ENCODE peak calls at places on chromosomes 1 and 21, in ten cellular contexts. S is lung, V is BE2C, N is cardiac muscle cell, B is body of pancreas, Z is NT2/D1, F is adipocyte, T is heart left ventricle, A is PC-3, H is breast epithelium. O is an unnamed sample. For H3K4me1, the result is how much of the 10 kb centered on the place peaks cover.

GRCh38 chr1:78070758-78071157 is 25.0 kb downstream of the GIPC2 start:
- DNase-seq in V (no peak), Z (no peak), F (peak), T (no peak), S (no peak), B (no peak), N (peak), H (no peak), A (peak), O (no peak)

GRCh38 chr1:227741166-227741870 is 6.1 kb downstream of the SNAP47 start:
- DNase-seq in A (no peak), H (no peak), T (no peak), Z (no peak), F (no peak), N (no peak), S (no peak), V (no peak), B (no peak), O (no peak)

GRCh38 chr1:117735045-117735992 is 129.5 kb downstream of the TENT5C start:
- DNase-seq in B (peak), F (peak), Z (no peak), S (no peak), V (no peak), N (peak), T (no peak), A (peak), H (no peak), O (no peak)

GRCh38 chr1:78687914-78688313 is 38.3 kb downstream of the IFI44 start:
- DNase-seq in T (no peak), N (no peak), H (no peak), A (peak), Z (no peak), F (peak), B (no peak), S (no peak), V (no peak), O (no peak)

GRCh38 chr1:91924146-91924545 is 25.1 kb upstream of the BRDT start:
- DNase-seq in S (no peak), N (peak), A (peak), V (no peak), Z (no peak), H (no peak), B (no peak), F (peak), T (no peak), O (no peak)

GRCh38 chr21:38982096-38982495 is 176.4 kb downstream of the ETS2 start:
- DNase-seq in H (no peak), V (no peak), S (no peak), A (no peak), T (no peak), F (no peak), Z (peak), B (no peak), N (peak), O (no peak)

GRCh38 chr1:9861371-9861770 is 37.6 kb upstream of the CLSTN1 start:
- DNase-seq in V (peak), H (no peak), A (no peak), B (no peak), T (no peak), Z (no peak), N (no peak), F (no peak), S (no peak), O (peak)

GRCh38 chr1:200437556-200438203 is 27.8 kb upstream of the ZNF281 start:
- DNase-seq in N (no peak), Z (no peak), F (peak), H (no peak), A (peak), S (no peak), V (no peak), B (no peak), T (no peak), O (no peak)

GRCh38 chr1:61290525-61290924 is 208.2 kb downstream of the NFIA start:
- DNase-seq in T (no peak), F (no peak), B (no peak), Z (no peak), A (no peak), V (no peak), S (no peak), H (no peak), N (no peak), O (no peak)

GRCh38 chr1:181166377-181167196 is 78.1 kb downstream of the IER5 start:
- DNase-seq in V (peak), N (peak), F (peak), A (peak), T (no peak), B (peak), S (peak), H (peak), Z (peak), O (peak)

GRCh38 chr1:205772607-205773032 is 2.7 kb downstream of the RAB29 start:
- DNase-seq in T (no peak), H (no peak), V (no peak), Z (no peak), F (no peak), S (no peak), B (no peak), N (no peak), A (no peak), O (no peak)

GRCh38 chr1:54569339-54569738 is 21.3 kb downstream of the ACOT11 start:
- DNase-seq in T (peak), Z (no peak), A (peak), F (peak), S (no peak), V (no peak), H (no peak), N (peak), B (no peak), O (no peak)

GRCh38 chr1:6591222-6591621 is 11.4 kb downstream of the ZBTB48 start:
- DNase-seq in F (no peak), Z (no peak), N (no peak), V (no peak), S (no peak), B (no peak), H (no peak), A (no peak), T (no peak), O (peak)
- H3K4me1 ChIP-seq in F (under half), Z (under half), N (under half), V (under half), S (under half), B (under half), H (under half), A (under half), T (under half), O (half or more)

GRCh38 chr1:12617901-12618660 is at the start of gene DHRS3:
- DNase-seq in T (peak), F (peak), V (no peak), N (peak), A (peak), H (peak), S (peak), Z (no peak), B (peak), O (peak)
- H3K4me1 ChIP-seq in T (under half), F (under half), V (under half), N (under half), A (under half), H (under half), S (under half), Z (under half), B (half or more), O (under half)

DNA sequence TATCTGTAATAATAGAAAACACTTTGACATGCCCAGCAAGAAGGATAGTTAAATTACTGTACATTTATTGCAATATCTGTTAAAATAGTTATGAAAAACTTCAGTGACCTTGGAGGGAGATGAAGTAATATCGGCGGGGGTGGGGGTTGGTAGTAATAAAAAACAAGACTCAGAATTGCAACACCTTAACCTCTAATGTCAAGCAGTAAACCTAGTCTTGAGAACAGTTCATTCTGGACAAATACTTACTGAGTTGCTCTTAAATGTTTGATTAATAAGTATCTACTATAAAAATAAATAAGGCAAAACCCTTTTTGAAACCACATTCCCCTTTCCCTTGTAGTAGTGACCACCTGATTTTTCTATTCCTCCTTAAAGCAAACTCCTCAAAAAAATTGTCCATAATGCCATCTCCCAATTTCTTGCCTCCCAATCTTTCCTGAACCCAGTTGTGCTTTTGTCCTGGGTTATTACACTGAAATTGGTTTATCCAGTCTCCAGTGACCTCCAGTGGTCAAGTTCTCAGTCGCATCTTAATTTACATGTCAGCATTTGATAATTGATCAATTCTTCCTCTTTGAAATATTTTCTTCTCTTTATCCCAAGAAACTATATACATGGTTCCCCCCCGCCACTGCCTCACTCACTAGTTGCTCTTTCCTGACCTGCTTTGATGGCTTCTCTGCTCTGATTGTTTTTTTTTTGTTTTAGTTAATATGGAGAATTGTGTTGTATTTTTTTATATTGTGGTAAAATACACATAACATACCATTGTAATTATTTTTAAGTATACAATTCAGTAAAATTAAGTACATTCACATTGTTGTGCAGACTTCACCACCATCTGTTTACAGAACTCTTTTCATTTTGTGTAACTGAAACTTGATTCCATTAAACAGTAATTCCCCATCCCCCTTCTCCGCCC is 36.8 kb downstream of the RAP1A start:
- DNase-seq in H (no peak), B (peak), N (peak), T (no peak), A (peak), S (no peak), V (peak), F (peak), Z (peak), O (no peak)
- H3K4me1 ChIP-seq in H (under half), B (under half), N (under half), T (under half), A (under half), S (under half), V (under half), F (under half), Z (under half), O (under half)

GRCh38 chr1:208333676-208334075 is 89.5 kb upstream of the PLXNA2 start:
- DNase-seq in A (peak), Z (no peak), F (no peak), B (no peak), N (no peak), T (no peak), S (no peak), H (no peak), V (no peak), O (no peak)

GRCh38 chr1:208332036-208332773 is 88.0 kb upstream of the PLXNA2 start:
- DNase-seq in N (no peak), V (no peak), S (no peak), Z (no peak), F (no peak), T (no peak), A (no peak), H (no peak), B (no peak), O (no peak)

GRCh38 chr1:208336136-208336535 is 92.0 kb upstream of the PLXNA2 start:
- DNase-seq in F (no peak), V (no peak), A (no peak), T (no peak), Z (no peak), B (no peak), H (no peak), N (no peak), S (no peak), O (no peak)

GRCh38 chr1:208332774-208333126 is 88.6 kb upstream of the PLXNA2 start:
- DNase-seq in F (no peak), B (no peak), V (no peak), N (no peak), T (no peak), Z (no peak), A (no peak), H (no peak), S (no peak), O (no peak)

GRCh38 chr1:208335386-208335785 is 91.2 kb upstream of the PLXNA2 start:
- DNase-seq in A (no peak), S (no peak), H (no peak), F (no peak), N (no peak), V (no peak), Z (no peak), B (no peak), T (no peak), O (no peak)
- H3K4me1 ChIP-seq in A (under half), S (under half), H (under half), F (under half), N (under half), V (under half), Z (under half), B (under half), T (under half), O (under half)

DNA sequence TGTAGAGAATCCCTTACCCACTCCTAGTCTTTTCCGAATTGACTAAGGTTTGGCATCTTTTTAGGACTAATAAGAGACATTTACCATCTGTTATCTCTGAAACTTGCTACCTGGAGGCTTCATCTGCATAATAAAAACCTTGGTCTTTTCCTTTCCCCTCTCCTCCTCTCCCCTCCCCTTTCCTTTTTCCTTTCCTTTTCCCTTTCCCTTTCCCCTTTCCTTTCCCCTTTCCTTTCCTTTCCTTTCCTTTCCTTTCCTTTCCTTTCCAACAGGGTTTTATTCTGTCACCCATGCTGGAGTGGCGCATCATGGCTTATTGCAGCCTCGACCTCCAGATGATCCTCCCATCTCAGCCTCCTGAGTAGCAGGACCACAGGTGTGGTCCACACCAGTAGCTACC is 195.7 kb downstream of the RYR2 start:
- DNase-seq in F (no peak), B (no peak), S (no peak), T (no peak), N (no peak), Z (no peak), A (no peak), V (no peak), H (no peak), O (no peak)
- H3K4me1 ChIP-seq in F (under half), B (under half), S (under half), T (under half), N (under half), Z (under half), A (under half), V (under half), H (under half), O (under half)

DNA sequence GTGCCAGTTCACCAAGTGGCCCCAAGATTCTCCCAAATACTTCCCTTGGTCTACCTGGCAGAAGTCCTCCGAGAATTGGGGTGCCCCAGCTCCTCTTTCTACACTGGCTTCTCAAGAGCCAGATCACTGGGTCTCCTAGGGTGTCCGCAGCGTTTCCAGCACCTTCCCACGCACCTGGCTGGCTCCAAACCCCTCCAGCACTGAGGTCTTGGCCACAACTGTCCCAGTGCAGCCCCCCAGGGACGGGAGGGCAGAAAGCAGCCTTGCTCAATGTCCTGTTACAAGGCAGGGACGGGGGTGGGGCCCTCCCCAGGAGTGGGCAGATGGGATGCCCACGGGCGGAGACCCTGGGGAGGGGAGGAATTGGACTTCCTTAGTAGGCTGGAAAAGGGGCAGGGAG is 1.1 kb downstream of the ECE1 start:
- DNase-seq in S (no peak), T (no peak), Z (no peak), F (no peak), A (no peak), H (no peak), V (no peak), N (no peak), B (no peak), O (no peak)
- H3K4me1 ChIP-seq in S (under half), T (under half), Z (under half), F (under half), A (under half), H (under half), V (under half), N (under half), B (half or more), O (under half)

GRCh38 chr21:44640761-44641160 is 3.6 kb downstream of the KRTAP10-10 start:
- DNase-seq in B (no peak), H (no peak), F (no peak), V (no peak), S (peak), Z (no peak), N (no peak), A (no peak), T (no peak), O (no peak)
- H3K4me1 ChIP-seq in B (under half), H (under half), F (under half), V (under half), S (under half), Z (under half), N (under half), A (under half), T (under half), O (under half)

GRCh38 chr1:204468206-204468605 is 26.4 kb downstream of the PIK3C2B start:
- DNase-seq in F (no peak), V (no peak), B (no peak), T (no peak), Z (no peak), N (no peak), S (no peak), H (no peak), A (no peak), O (peak)
- H3K4me1 ChIP-seq in F (under half), V (under half), B (under half), T (half or more), Z (under half), N (under half), S (under half), H (under half), A (under half), O (half or more)

GRCh38 chr1:7860130-7860529 is 7.3 kb upstream of the UTS2 start:
- DNase-seq in T (no peak), S (no peak), H (no peak), A (peak), F (no peak), N (no peak), Z (no peak), B (no peak), V (no peak), O (no peak)

GRCh38 chr1:7857951-7858350 is 5.1 kb upstream of the UTS2 start:
- DNase-seq in H (no peak), S (no peak), A (peak), B (no peak), V (no peak), T (no peak), N (no peak), Z (no peak), F (no peak), O (no peak)

GRCh38 chr1:7856345-7856744 is 3.5 kb upstream of the UTS2 start:
- DNase-seq in Z (no peak), T (no peak), F (no peak), N (peak), A (no peak), V (peak), H (no peak), B (no peak), S (no peak), O (no peak)

GRCh38 chr1:7859406-7859805 is 6.5 kb upstream of the UTS2 start:
- DNase-seq in F (no peak), N (no peak), Z (no peak), H (no peak), V (no peak), B (no peak), S (no peak), A (no peak), T (no peak), O (no peak)

DNA sequence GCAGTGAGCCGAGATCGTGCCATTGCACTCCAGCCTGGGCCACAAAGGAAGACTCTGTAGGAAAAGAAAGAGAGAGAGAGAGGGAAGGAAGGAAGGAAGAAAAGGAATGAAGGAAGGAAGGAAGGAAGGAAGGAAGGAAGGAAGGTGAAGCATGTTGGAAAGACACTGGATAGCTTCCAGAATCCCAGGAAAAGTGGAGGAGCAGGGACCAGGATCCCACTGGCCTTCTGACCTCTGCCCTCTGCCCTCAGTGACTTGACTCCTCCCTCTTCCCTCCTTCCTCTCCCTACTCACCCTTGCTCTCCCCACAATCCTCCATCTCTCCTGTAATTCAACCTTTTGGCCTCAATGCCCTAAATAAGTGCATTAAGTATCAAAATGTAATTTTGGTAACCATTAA is 4.1 kb upstream of the UTS2 start:
- DNase-seq in S (no peak), B (no peak), N (no peak), T (no peak), H (no peak), Z (no peak), F (no peak), A (no peak), V (no peak), O (no peak)
- H3K4me1 ChIP-seq in S (under half), B (under half), N (under half), T (under half), H (under half), Z (under half), F (under half), A (under half), V (under half), O (under half)

O was measured in psoas muscle.